ENCODE peak calls at places on chromosomes 7 and 10, in five cellular contexts. Q is heart right ventricle, V is aorta, I is fibroblast of lung, F is lower lobe of right lung. T is an unnamed sample. For H3K9me3, the result is how much of the 10 kb centered on the place peaks cover.

GRCh38 chr10:10758306-10758705 is 259.4 kb upstream of the CELF2 start:
- DNase-seq in V (no peak), F (no peak), I (no peak), Q (peak), T (no peak)

GRCh38 chr10:88297103-88297502 is 286.0 kb downstream of the RNLS start:
- DNase-seq in F (no peak), Q (no peak), I (no peak), V (no peak), T (no peak)

GRCh38 chr10:61452229-61452651 is 941 bp downstream of the TMEM26 start:
- DNase-seq in I (peak), V (no peak), F (no peak), Q (no peak), T (peak)

GRCh38 chr10:100996678-100997363 is 2.8 kb upstream of the LZTS2 start:
- DNase-seq in I (no peak), F (no peak), V (no peak), Q (no peak), T (no peak)

GRCh38 chr10:24920907-24921881 is 31.2 kb downstream of the PRTFDC1 start:
- DNase-seq in Q (peak), I (peak), V (peak), F (no peak), T (peak)

GRCh38 chr7:818031-818699 is 14.1 kb upstream of the SUN1 start:
- DNase-seq in F (no peak), V (peak), Q (no peak), I (peak), T (no peak)

GRCh38 chr10:48506147-48506917 is 98.5 kb downstream of the ARHGAP22 start:
- DNase-seq in V (no peak), F (no peak), I (peak), Q (no peak), T (no peak)

GRCh38 chr7:18724311-18724710 is 228.8 kb downstream of the HDAC9 start:
- DNase-seq in I (peak), V (no peak), Q (no peak), F (no peak), T (no peak)

DNA sequence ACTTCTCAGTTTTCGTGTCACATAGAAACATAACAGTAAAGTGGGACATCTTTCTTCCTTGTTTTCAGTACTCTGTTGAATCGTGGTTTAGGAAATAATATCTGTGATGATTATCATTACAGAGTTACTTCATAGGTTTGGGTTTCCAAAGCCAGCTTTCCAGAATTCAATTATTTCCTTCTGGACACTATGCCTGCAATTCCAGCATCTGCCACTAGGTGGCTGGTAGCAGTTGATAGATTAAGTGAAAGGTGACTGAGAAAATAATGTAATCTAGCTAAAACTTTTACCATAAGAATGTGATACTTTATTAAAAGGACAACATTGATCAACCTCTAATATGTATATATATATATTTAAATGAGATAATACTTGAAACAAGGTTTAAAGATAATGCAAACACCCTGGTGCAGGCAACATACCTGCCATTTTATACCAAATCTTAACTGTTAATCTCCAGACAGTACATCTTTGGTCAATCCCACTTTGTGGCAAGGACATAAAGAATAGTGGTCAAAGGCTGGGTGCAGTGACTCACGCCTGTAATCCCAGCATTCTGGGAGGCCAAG is 102.6 kb downstream of the SH3PXD2A start:
- DNase-seq in I (no peak), Q (no peak), F (no peak), V (peak), T (no peak)
- H3K4me3 ChIP-seq in I (no peak), Q (no peak), F (no peak), V (no peak), T (no peak)

GRCh38 chr7:64628192-64628591 is 37.7 kb upstream of the ZNF107 start:
- DNase-seq in F (no peak), V (no peak), Q (no peak), I (no peak), T (no peak)
- H3K9me3 ChIP-seq in F (under half), V (under half), Q (under half), I (under half), T (under half)

GRCh38 chr7:105496501-105496900 is 25.6 kb downstream of the PUS7 start:
- DNase-seq in F (no peak), V (no peak), Q (no peak), I (peak), T (no peak)

GRCh38 chr7:105497016-105497415 is 25.1 kb downstream of the PUS7 start:
- DNase-seq in Q (no peak), V (no peak), I (no peak), F (no peak), T (no peak)

GRCh38 chr7:105502173-105502572 is 19.9 kb downstream of the PUS7 start:
- DNase-seq in Q (no peak), V (no peak), I (no peak), F (no peak), T (no peak)
- H3K4me3 ChIP-seq in Q (no peak), V (no peak), I (no peak), F (no peak), T (no peak)

DNA sequence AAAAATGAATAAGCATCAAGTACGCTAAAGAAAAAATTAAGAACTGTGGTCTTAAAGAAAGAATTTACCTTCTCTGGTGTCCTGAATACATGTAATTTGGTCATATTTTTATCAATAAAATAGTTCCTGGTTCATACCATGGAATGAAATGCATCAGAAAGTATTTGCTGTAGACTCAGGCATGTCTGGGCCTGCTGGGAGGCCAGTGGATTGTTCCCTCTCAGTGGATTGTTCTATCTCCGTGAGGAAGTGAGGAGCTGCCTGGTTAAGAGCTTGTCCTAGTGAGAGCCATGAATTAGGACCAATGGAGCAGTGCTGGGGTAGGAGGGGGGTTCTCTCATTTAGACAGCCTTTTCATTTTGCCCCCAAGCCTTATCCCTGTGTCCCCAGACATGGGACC is 211.7 kb upstream of the HABP2 start:
- DNase-seq in Q (no peak), F (no peak), I (no peak), V (no peak), T (no peak)
- H3K9me3 ChIP-seq in Q (under half), F (under half), I (under half), V (under half), T (under half)

GRCh38 chr10:13184726-13185514 is 23.6 kb downstream of the MCM10 start:
- DNase-seq in F (no peak), I (no peak), V (no peak), Q (peak), T (peak)

GRCh38 chr10:13187135-13187534 is 25.8 kb downstream of the MCM10 start:
- DNase-seq in F (no peak), V (no peak), I (no peak), Q (no peak), T (no peak)

GRCh38 chr10:13183625-13184024 is 22.3 kb downstream of the MCM10 start:
- DNase-seq in F (no peak), V (no peak), I (no peak), Q (no peak), T (no peak)

GRCh38 chr10:13180788-13181187 is 19.4 kb downstream of the MCM10 start:
- DNase-seq in V (no peak), Q (no peak), F (no peak), I (no peak), T (no peak)

DNA sequence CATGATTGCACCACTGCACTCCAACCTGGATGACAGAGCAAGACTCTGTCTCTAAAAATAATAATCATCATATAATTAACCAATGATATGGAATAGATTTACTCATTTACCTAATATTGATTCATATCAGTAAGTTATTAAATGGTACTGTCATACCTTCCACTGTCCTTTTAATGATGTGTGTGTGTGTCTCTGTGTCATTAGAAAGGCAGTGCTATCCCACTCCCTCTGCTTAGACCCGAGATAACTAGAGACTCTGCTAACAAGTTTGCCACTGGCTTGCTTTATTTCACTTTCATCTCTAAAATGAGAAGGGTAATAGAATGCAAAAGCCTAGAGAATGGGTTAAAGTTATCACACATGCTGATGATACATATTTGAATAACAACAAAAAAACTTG is 21.1 kb downstream of the MCM10 start:
- DNase-seq in I (no peak), V (no peak), Q (no peak), F (no peak), T (no peak)
- H3K4me3 ChIP-seq in I (no peak), V (no peak), Q (no peak), F (no peak), T (no peak)

DNA sequence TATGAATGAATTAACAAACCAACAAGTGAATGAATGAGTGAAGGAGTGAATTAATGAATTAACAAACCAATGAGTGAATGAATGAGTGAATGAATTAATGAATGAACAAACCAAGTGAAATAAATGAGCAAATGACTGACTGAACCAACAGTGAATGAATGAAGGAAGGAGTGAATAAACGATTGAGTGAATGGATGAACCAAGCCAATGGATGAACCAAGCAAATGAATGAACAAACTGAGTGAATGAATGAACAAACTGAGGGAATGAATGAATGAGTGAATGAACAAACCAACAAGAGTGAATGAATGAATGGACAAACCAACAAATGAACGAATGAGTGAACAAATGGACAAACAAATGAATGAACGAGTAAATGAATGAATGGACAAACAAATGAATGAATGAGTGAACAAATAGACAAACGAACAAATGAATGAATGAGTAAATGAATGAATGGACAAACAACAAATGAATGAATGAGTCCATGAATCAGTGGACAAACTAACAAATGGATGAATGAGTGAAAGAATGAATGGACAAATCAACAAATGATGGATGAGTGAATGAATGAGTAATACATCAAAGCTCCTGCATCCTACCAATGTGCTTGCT is 69.5 kb downstream of the NPTX2 start:
- DNase-seq in Q (no peak), I (no peak), F (no peak), V (no peak), T (no peak)
- H3K9me3 ChIP-seq in Q (under half), I (under half), F (under half), V (under half), T (under half)

GRCh38 chr10:133528296-133528844 is 1.2 kb downstream of the CYP2E1 start:
- DNase-seq in I (peak), V (no peak), Q (no peak), F (no peak), T (no peak)
- H3K4me3 ChIP-seq in I (no peak), V (no peak), Q (peak), F (peak), T (peak)

GRCh38 chr7:64521409-64521984 is 41.4 kb downstream of the ZNF680 start:
- DNase-seq in Q (no peak), I (no peak), V (no peak), F (no peak), T (no peak)
- H3K9me3 ChIP-seq in Q (half or more), I (under half), V (under half), F (half or more), T (under half)